ENCODE peak calls at places on chromosomes 13 and 19, in seven cellular contexts. One of them, this sample, is unnamed.

GRCh38 chr19:2775556-2776430 is 7.3 kb downstream of the SGTA start:
- DNase-seq in tibial artery: peak
- DNase-seq in DND-41: peak
- DNase-seq in cardiac fibroblast: peak
- DNase-seq in lower lobe of right lung: peak
- DNase-seq in HAP-1: no peak
- DNase-seq in GM06990: no peak
- DNase-seq in this sample: no peak

GRCh38 chr19:57927587-57927986 is 7.6 kb downstream of the ZNF418 start:
- DNase-seq in GM06990: no peak
- DNase-seq in HAP-1: no peak
- DNase-seq in DND-41: no peak
- DNase-seq in lower lobe of right lung: no peak
- DNase-seq in tibial artery: no peak
- DNase-seq in cardiac fibroblast: no peak
- DNase-seq in this sample: no peak

GRCh38 chr13:112923962-112924361 is 45.1 kb upstream of the MCF2L start:
- DNase-seq in lower lobe of right lung: no peak
- DNase-seq in tibial artery: no peak
- DNase-seq in cardiac fibroblast: no peak
- DNase-seq in GM06990: no peak
- DNase-seq in DND-41: no peak
- DNase-seq in HAP-1: no peak
- DNase-seq in this sample: no peak

GRCh38 chr13:78787189-78787588 is 128.2 kb upstream of the OBI1 start:
- DNase-seq in lower lobe of right lung: no peak
- DNase-seq in DND-41: no peak
- DNase-seq in HAP-1: no peak
- DNase-seq in tibial artery: no peak
- DNase-seq in GM06990: no peak
- DNase-seq in cardiac fibroblast: peak
- DNase-seq in this sample: no peak

GRCh38 chr19:55044771-55045716 is 7.0 kb upstream of the GP6 start:
- DNase-seq in HAP-1: no peak
- DNase-seq in GM06990: no peak
- DNase-seq in lower lobe of right lung: no peak
- DNase-seq in DND-41: no peak
- DNase-seq in cardiac fibroblast: no peak
- DNase-seq in tibial artery: no peak
- DNase-seq in this sample: no peak

GRCh38 chr19:30066781-30067759 is 125.0 kb downstream of the URI1 start:
- DNase-seq in GM06990: no peak
- DNase-seq in HAP-1: no peak
- DNase-seq in tibial artery: no peak
- DNase-seq in DND-41: peak
- DNase-seq in cardiac fibroblast: no peak
- DNase-seq in lower lobe of right lung: peak
- DNase-seq in this sample: no peak

GRCh38 chr19:57754091-57754673 is 7.6 kb downstream of the ZNF776 start:
- DNase-seq in DND-41: no peak
- DNase-seq in cardiac fibroblast: no peak
- DNase-seq in lower lobe of right lung: no peak
- DNase-seq in GM06990: no peak
- DNase-seq in tibial artery: no peak
- DNase-seq in HAP-1: no peak
- DNase-seq in this sample: no peak

GRCh38 chr19:1847684-1848398 is 442 bp downstream of the REXO1 start:
- DNase-seq in HAP-1: no peak
- DNase-seq in tibial artery: no peak
- DNase-seq in lower lobe of right lung: no peak
- DNase-seq in DND-41: no peak
- DNase-seq in cardiac fibroblast: peak
- DNase-seq in GM06990: no peak
- DNase-seq in this sample: no peak

GRCh38 chr13:109794095-109794494 is 7.7 kb upstream of the IRS2 start:
- DNase-seq in HAP-1: no peak
- DNase-seq in GM06990: no peak
- DNase-seq in tibial artery: no peak
- DNase-seq in cardiac fibroblast: no peak
- DNase-seq in lower lobe of right lung: peak
- DNase-seq in DND-41: peak
- DNase-seq in this sample: no peak

GRCh38 chr13:114311908-114312307 is 2.4 kb upstream of the CHAMP1 start:
- DNase-seq in tibial artery: no peak
- DNase-seq in cardiac fibroblast: no peak
- DNase-seq in HAP-1: peak
- DNase-seq in DND-41: no peak
- DNase-seq in GM06990: no peak
- DNase-seq in lower lobe of right lung: no peak
- DNase-seq in this sample: no peak

GRCh38 chr13:75352641-75353327 is 129.2 kb downstream of the TBC1D4 start:
- DNase-seq in GM06990: no peak
- DNase-seq in DND-41: no peak
- DNase-seq in HAP-1: no peak
- DNase-seq in cardiac fibroblast: no peak
- DNase-seq in tibial artery: no peak
- DNase-seq in lower lobe of right lung: no peak
- DNase-seq in this sample: no peak

GRCh38 chr19:17058236-17058635 is 17.0 kb downstream of the HAUS8 start:
- DNase-seq in cardiac fibroblast: peak
- DNase-seq in lower lobe of right lung: no peak
- DNase-seq in HAP-1: no peak
- DNase-seq in GM06990: no peak
- DNase-seq in tibial artery: no peak
- DNase-seq in DND-41: no peak
- DNase-seq in this sample: no peak

GRCh38 chr19:54400913-54401312 is 14.4 kb upstream of the TTYH1 start:
- DNase-seq in cardiac fibroblast: no peak
- DNase-seq in DND-41: no peak
- DNase-seq in lower lobe of right lung: no peak
- DNase-seq in tibial artery: no peak
- DNase-seq in HAP-1: no peak
- DNase-seq in GM06990: no peak
- DNase-seq in this sample: no peak

GRCh38 chr13:114161644-114162532 is 17.2 kb upstream of the CFAP97D2 start:
- DNase-seq in lower lobe of right lung: peak
- DNase-seq in HAP-1: no peak
- DNase-seq in tibial artery: peak
- DNase-seq in GM06990: no peak
- DNase-seq in cardiac fibroblast: peak
- DNase-seq in DND-41: peak
- DNase-seq in this sample: no peak

GRCh38 chr13:89324582-89324981 is 1653.4 kb downstream of the SLITRK5 start:
- DNase-seq in HAP-1: no peak
- DNase-seq in tibial artery: no peak
- DNase-seq in cardiac fibroblast: no peak
- DNase-seq in GM06990: no peak
- DNase-seq in lower lobe of right lung: no peak
- DNase-seq in DND-41: no peak
- DNase-seq in this sample: no peak

GRCh38 chr19:20271215-20271926 is 104.4 kb downstream of the ZNF486 start:
- DNase-seq in GM06990: no peak
- DNase-seq in HAP-1: no peak
- DNase-seq in DND-41: no peak
- DNase-seq in tibial artery: no peak
- DNase-seq in cardiac fibroblast: no peak
- DNase-seq in lower lobe of right lung: no peak
- DNase-seq in this sample: no peak

DNA sequence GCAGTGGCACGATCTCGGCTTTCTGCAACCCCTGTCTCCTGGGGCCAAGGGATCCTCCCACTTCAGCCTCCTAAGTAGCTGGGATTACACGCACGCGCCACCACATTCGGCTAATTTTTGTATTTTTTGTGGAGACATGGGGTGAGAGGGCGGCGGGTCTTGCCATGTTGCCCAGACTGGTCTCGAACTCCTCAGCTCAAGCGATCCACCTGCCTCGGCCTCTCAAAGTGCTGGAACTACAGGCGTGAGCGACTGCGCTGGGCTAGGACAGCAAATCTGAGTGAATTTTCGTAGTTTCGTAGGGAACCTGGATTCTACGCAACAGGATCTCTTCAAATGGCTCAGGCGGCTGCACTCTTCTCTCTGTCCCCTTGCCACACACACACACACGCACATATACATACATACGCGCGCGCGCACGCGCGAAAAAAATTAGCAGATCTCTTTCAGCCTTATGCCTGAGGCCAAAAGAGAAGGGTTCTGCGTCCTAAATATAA is 402 bp downstream of the PINLYP start:
- DNase-seq in lower lobe of right lung: peak
- DNase-seq in GM06990: no peak
- DNase-seq in HAP-1: no peak
- DNase-seq in tibial artery: no peak
- DNase-seq in cardiac fibroblast: peak
- DNase-seq in DND-41: no peak
- DNase-seq in this sample: no peak
- H3K4me3 ChIP-seq in lower lobe of right lung: peak
- H3K4me3 ChIP-seq in GM06990: peak
- H3K4me3 ChIP-seq in HAP-1: peak
- H3K4me3 ChIP-seq in tibial artery: peak
- H3K4me3 ChIP-seq in cardiac fibroblast: peak
- H3K4me3 ChIP-seq in DND-41: peak
- H3K4me3 ChIP-seq in this sample: peak

GRCh38 chr19:15288146-15288963 is 44.0 kb downstream of the BRD4 start:
- DNase-seq in HAP-1: no peak
- DNase-seq in tibial artery: no peak
- DNase-seq in cardiac fibroblast: no peak
- DNase-seq in lower lobe of right lung: no peak
- DNase-seq in DND-41: peak
- DNase-seq in GM06990: peak
- DNase-seq in this sample: no peak
- H3K4me3 ChIP-seq in HAP-1: no peak
- H3K4me3 ChIP-seq in tibial artery: no peak
- H3K4me3 ChIP-seq in cardiac fibroblast: no peak
- H3K4me3 ChIP-seq in lower lobe of right lung: no peak
- H3K4me3 ChIP-seq in DND-41: no peak
- H3K4me3 ChIP-seq in GM06990: peak
- H3K4me3 ChIP-seq in this sample: no peak

DNA sequence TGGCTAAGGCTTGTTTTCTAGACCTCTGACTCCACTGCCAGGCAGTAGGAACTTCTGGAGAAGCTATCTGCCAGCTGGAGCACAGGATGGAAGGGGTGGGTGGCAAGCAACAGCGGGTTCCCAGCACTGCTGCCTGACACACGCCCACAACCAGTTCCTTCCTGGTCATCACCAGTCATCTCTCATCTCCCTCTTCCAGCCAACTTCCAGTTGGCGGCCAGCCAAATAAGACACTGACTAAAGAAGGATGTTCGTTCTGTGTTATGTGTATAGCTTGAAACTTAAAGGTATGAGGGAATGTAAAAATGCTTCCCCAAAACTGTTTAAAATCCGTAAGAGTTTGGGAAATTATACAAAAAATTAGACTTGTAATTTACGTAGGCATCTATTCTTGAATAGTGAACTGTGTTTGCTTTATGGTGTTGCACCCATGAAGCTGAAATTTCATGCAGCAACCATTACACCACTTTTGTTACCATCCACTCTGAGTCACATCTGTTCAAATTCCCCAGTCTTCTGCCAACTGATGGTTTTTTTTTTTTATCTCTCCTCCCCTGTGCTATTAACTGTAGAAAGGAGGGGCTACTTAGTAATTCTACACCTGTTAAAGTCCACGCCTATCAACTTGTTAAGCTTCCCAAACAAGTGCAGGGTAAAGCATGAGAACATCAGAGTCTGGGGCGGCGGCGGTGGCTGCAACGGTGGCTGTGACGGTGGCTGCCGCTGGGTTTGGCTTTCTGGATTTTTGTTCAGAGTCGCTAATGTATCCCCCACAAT is 86.2 kb upstream of the FRY start:
- DNase-seq in tibial artery: peak
- DNase-seq in DND-41: no peak
- DNase-seq in HAP-1: no peak
- DNase-seq in lower lobe of right lung: peak
- DNase-seq in cardiac fibroblast: peak
- DNase-seq in GM06990: no peak
- DNase-seq in this sample: no peak
- H3K4me3 ChIP-seq in tibial artery: no peak
- H3K4me3 ChIP-seq in DND-41: no peak
- H3K4me3 ChIP-seq in HAP-1: no peak
- H3K4me3 ChIP-seq in lower lobe of right lung: peak
- H3K4me3 ChIP-seq in cardiac fibroblast: no peak
- H3K4me3 ChIP-seq in GM06990: no peak
- H3K4me3 ChIP-seq in this sample: no peak

DNA sequence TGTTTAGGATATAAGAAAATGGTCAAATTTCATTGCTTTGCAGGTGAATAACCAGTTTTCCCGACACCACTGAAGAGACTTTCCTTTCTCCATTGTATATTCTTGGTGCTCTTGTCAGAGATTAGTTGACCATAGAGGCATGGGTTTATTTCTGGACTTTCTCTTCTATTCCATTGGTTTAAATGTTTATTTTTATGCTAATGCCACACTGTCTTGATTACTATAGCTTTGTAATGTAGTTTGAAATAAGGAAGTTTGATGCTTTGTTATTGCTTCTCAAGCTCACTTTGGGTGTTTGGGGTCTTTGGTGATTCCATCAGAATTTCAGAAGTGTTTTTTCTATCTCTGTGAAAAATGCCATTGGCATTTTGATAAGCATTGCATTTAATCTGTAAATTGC is 190.0 kb upstream of the SPRY2 start:
- DNase-seq in HAP-1: no peak
- DNase-seq in DND-41: no peak
- DNase-seq in tibial artery: no peak
- DNase-seq in lower lobe of right lung: no peak
- DNase-seq in GM06990: no peak
- DNase-seq in cardiac fibroblast: no peak
- DNase-seq in this sample: no peak
- H3K4me3 ChIP-seq in HAP-1: no peak
- H3K4me3 ChIP-seq in DND-41: no peak
- H3K4me3 ChIP-seq in tibial artery: no peak
- H3K4me3 ChIP-seq in lower lobe of right lung: no peak
- H3K4me3 ChIP-seq in GM06990: no peak
- H3K4me3 ChIP-seq in cardiac fibroblast: no peak
- H3K4me3 ChIP-seq in this sample: no peak

DNA sequence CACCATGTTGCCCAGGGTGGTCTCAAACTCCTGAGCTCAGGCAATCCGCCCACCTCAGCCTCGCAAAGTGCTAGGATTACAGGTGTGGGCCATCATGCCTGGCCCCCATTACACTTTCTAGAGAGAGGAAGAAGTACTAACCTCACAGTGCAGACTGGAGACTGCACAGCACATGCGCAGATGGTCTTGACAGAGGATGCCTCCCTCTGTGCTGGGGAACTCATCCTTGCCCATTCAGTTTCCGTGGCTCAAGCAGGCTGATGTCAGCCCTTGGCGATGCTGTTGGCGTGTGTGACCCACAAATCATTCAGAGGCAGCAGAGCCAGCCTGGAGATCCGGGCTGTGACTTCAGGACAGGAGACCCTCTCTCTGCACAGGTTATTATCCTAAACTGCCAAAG is 14.6 kb upstream of the FFAR2 start:
- DNase-seq in lower lobe of right lung: no peak
- DNase-seq in GM06990: no peak
- DNase-seq in HAP-1: no peak
- DNase-seq in tibial artery: no peak
- DNase-seq in DND-41: no peak
- DNase-seq in cardiac fibroblast: no peak
- DNase-seq in this sample: no peak
- H3K4me3 ChIP-seq in lower lobe of right lung: no peak
- H3K4me3 ChIP-seq in GM06990: no peak
- H3K4me3 ChIP-seq in HAP-1: no peak
- H3K4me3 ChIP-seq in tibial artery: no peak
- H3K4me3 ChIP-seq in DND-41: no peak
- H3K4me3 ChIP-seq in cardiac fibroblast: no peak
- H3K4me3 ChIP-seq in this sample: no peak

GRCh38 chr19:7874857-7875393 is 735 bp upstream of the PRR36 start:
- DNase-seq in HAP-1: no peak
- DNase-seq in lower lobe of right lung: no peak
- DNase-seq in cardiac fibroblast: no peak
- DNase-seq in tibial artery: no peak
- DNase-seq in GM06990: no peak
- DNase-seq in DND-41: no peak
- DNase-seq in this sample: no peak
- H3K4me3 ChIP-seq in HAP-1: peak
- H3K4me3 ChIP-seq in lower lobe of right lung: peak
- H3K4me3 ChIP-seq in cardiac fibroblast: no peak
- H3K4me3 ChIP-seq in tibial artery: no peak
- H3K4me3 ChIP-seq in GM06990: no peak
- H3K4me3 ChIP-seq in DND-41: peak
- H3K4me3 ChIP-seq in this sample: no peak

This sample was measured in thoracic aorta.